ENCODE peak calls at places on chromosomes 16 and 17, in four cellular contexts. G, K, S and J are unnamed samples. For H3K9me3, the result is how much of the 10 kb centered on the place peaks cover.

GRCh38 chr16:63578791-63579190 is 1542.6 kb upstream of the CDH8 start:
- DNase-seq in K (no peak), S (no peak), G (no peak), J (no peak)

GRCh38 chr16:46727630-46728029 is 20.5 kb downstream of the MYLK3 start:
- DNase-seq in G (no peak), S (no peak), K (peak), J (no peak)

GRCh38 chr16:57984443-57985203 is 13.7 kb upstream of the CNGB1 start:
- DNase-seq in K (peak), G (no peak), S (peak), J (peak)

GRCh38 chr17:73489333-73489732 is 154.9 kb downstream of the SDK2 start:
- DNase-seq in S (no peak), K (no peak), G (no peak), J (no peak)

GRCh38 chr16:77680496-77680895 is 41.8 kb upstream of the NUDT7 start:
- DNase-seq in G (no peak), S (no peak), K (no peak), J (no peak)

GRCh38 chr16:66036162-66036561 is 330.3 kb upstream of the CDH5 start:
- DNase-seq in K (no peak), S (no peak), G (no peak), J (no peak)

GRCh38 chr16:87392823-87393679 is 915 bp downstream of the MAP1LC3B start:
- DNase-seq in S (peak), K (peak), G (no peak), J (peak)

GRCh38 chr16:8675183-8676159 is 1.1 kb downstream of the ABAT start:
- DNase-seq in G (no peak), S (no peak), K (peak), J (no peak)

GRCh38 chr17:44167181-44167861 is 3.2 kb upstream of the ASB16 start:
- DNase-seq in G (no peak), K (no peak), S (no peak), J (no peak)

GRCh38 chr17:46159686-46160085 is 33.5 kb downstream of the KANSL1 start:
- DNase-seq in G (no peak), K (no peak), S (no peak), J (no peak)

GRCh38 chr16:58036943-58037342 is 11.4 kb downstream of the MMP15 start:
- DNase-seq in K (no peak), S (no peak), G (no peak), J (no peak)

GRCh38 chr16:81740163-81740562 is 38.9 kb upstream of the PLCG2 start:
- DNase-seq in K (no peak), S (no peak), G (peak), J (no peak)

GRCh38 chr16:23244122-23244521 is 58.0 kb upstream of the SCNN1B start:
- DNase-seq in G (no peak), S (no peak), K (no peak), J (no peak)

GRCh38 chr17:49574283-49574892 is 1.3 kb upstream of the NXPH3 start:
- DNase-seq in K (no peak), S (peak), G (no peak), J (no peak)

GRCh38 chr16:1932050-1933028 is 10.7 kb downstream of the MSRB1 start:
- DNase-seq in S (no peak), K (peak), G (no peak), J (no peak)

GRCh38 chr17:44084131-44084538 is 13.6 kb downstream of the G6PC3 start:
- DNase-seq in K (no peak), G (no peak), S (no peak), J (no peak)

GRCh38 chr17:69375229-69375628 is 39.3 kb upstream of the MAP2K6 start:
- DNase-seq in S (no peak), G (no peak), K (no peak), J (no peak)

GRCh38 chr16:78738557-78738956 is 639.1 kb downstream of the WWOX start:
- DNase-seq in S (no peak), G (no peak), K (no peak), J (no peak)

GRCh38 chr16:68416057-68417046 is 32.0 kb downstream of the SMPD3 start:
- DNase-seq in S (no peak), G (no peak), K (no peak), J (no peak)

GRCh38 chr17:31466096-31466495 is 74.6 kb downstream of the RAB11FIP4 start:
- DNase-seq in G (no peak), K (no peak), S (no peak), J (no peak)

GRCh38 chr17:74325743-74326379 is at the start of gene KIF19:
- DNase-seq in K (peak), S (no peak), G (no peak), J (no peak)

GRCh38 chr17:48637323-48638260 is 11.4 kb upstream of the HOXB9 start:
- DNase-seq in S (no peak), G (no peak), K (no peak), J (no peak)

GRCh38 chr16:68292425-68292824 is 18.3 kb downstream of the SLC7A6OS start:
- DNase-seq in K (no peak), S (no peak), G (no peak), J (no peak)

GRCh38 chr17:77281024-77281903 is 140.5 kb downstream of the SEC14L1 start:
- DNase-seq in K (peak), S (peak), G (no peak), J (no peak)

GRCh38 chr17:34979650-34980352 is 511 bp upstream of the LIG3 start:
- DNase-seq in S (no peak), G (no peak), K (no peak), J (no peak)

GRCh38 chr17:34299918-34300600 is 14.5 kb downstream of the CCL11 start:
- DNase-seq in S (no peak), K (no peak), G (no peak), J (no peak)

GRCh38 chr17:82273327-82274133 is at the start of gene CSNK1D:
- DNase-seq in K (peak), G (peak), S (peak), J (peak)

GRCh38 chr17:78343099-78343432 is 16.8 kb downstream of the SOCS3 start:
- DNase-seq in G (no peak), K (peak), S (peak), J (peak)

GRCh38 chr16:51057102-51057793 is 93.8 kb downstream of the SALL1 start:
- DNase-seq in S (no peak), K (no peak), G (no peak), J (no peak)

GRCh38 chr17:28392491-28392890 is 13.5 kb downstream of the SLC46A1 start:
- DNase-seq in K (no peak), G (no peak), S (peak), J (no peak)

GRCh38 chr17:39153541-39154111 is 2.2 kb upstream of the PLXDC1 start:
- DNase-seq in K (peak), G (peak), S (peak), J (peak)

GRCh38 chr17:29157310-29157709 is 22.9 kb downstream of the MYO18A start:
- DNase-seq in G (no peak), K (no peak), S (no peak), J (no peak)

GRCh38 chr16:55853114-55853513 is 20.2 kb upstream of the CES1 start:
- DNase-seq in K (no peak), S (no peak), G (no peak), J (no peak)

GRCh38 chr17:82702161-82702932 is 3.8 kb upstream of the RAB40B start:
- DNase-seq in S (no peak), K (no peak), G (no peak), J (no peak)

GRCh38 chr16:68948230-68948910 is 105.0 kb downstream of the TANGO6 start:
- DNase-seq in K (no peak), S (no peak), G (no peak), J (no peak)

DNA sequence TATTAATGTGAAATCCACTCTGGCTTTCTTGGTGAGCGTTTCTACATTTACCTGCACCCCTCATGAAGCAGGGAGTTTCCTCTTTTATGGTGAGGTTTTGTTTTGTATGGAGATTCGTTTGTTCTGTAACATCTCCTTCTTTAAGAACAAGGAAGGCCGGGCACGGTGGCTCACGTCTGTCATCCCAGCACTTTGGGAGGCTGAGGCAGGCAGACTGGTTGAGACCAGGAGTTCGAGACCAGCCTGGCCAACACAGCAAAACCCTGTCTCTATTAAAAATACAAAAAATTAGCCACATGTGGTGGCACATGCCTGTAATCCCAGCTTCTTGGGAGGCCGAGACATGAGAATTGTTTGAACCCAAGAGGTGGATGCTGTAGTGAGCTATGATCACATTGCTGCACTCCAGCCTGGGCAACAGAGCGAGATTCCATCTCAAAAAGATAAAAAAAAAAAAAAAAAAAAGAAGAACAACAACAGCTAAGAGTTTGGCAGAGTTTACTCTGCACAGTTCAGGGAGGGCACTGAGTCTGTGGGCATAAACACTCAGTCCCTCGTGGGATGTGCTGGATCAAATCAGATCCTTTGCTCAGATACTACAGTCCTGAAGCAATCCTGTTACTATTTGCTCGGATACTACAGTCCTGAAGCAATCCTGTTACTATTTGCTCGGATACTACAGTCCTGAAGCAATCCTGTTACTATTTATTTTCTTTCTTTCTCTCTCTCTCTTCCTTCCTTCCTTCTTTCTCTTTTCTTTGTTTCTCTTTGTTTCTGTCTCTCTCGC is 28.9 kb downstream of the ADCY9 start:
- DNase-seq in S (no peak), K (peak), G (no peak), J (no peak)
- TF ChIP-seq POLR2A in S (no peak), K (no peak), G (no peak), J (no peak)

GRCh38 chr17:22233382-22233781 is 541.1 kb downstream of the KCNJ18 start:
- DNase-seq in G (no peak), S (no peak), K (no peak), J (no peak)
- H3K9me3 ChIP-seq in G (under half), S (under half), K (under half), J (under half)

DNA sequence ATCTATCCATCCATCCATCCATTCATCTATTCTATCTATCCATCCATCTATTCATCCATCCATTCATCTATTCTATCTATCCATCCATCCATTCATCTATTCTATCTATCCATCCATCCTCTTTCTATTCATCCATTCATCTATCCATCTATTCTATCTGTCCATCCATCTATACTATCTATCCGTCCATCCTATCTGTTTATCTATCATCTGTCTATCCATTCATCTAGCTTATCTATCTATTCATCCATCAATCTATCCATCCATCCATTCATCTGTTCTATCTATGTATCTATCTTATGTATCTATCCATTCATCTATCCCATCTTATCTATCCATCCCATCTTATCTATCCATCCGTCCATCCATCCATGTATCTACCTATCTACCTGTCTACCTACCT is 8.8 kb downstream of the RNF213 start:
- DNase-seq in K (no peak), S (no peak), G (no peak), J (no peak)
- TF ChIP-seq POLR2A in K (no peak), S (no peak), G (no peak), J (no peak)

GRCh38 chr16:89999831-90000574 is 19.3 kb downstream of the DBNDD1 start:
- DNase-seq in S (no peak), G (no peak), K (no peak), J (no peak)

GRCh38 chr16:89994389-89994720 is 24.9 kb downstream of the DBNDD1 start:
- DNase-seq in K (no peak), G (no peak), S (peak), J (no peak)

GRCh38 chr16:89993377-89993776 is 25.9 kb downstream of the DBNDD1 start:
- DNase-seq in K (no peak), G (no peak), S (no peak), J (no peak)

GRCh38 chr16:89993971-89994370 is 25.3 kb downstream of the DBNDD1 start:
- DNase-seq in G (no peak), K (no peak), S (no peak), J (no peak)

DNA sequence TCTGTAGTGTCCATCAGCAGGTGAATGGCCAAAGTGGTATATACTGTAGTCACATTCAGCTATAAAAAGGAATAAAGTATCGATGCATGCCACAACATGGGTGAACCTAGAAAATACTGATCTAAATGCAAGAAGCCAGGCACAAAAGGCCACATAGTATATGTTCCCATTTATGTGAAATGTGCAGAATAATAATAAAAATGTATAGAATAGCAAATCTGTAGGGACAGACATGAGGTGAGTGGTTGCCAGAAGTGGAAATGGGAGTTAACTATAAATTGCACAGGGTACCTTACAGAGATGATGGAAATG is 23.1 kb downstream of the DBNDD1 start:
- DNase-seq in S (no peak), K (no peak), G (no peak), J (no peak)
- H3K9me3 ChIP-seq in S (under half), K (under half), G (under half), J (under half)

DNA sequence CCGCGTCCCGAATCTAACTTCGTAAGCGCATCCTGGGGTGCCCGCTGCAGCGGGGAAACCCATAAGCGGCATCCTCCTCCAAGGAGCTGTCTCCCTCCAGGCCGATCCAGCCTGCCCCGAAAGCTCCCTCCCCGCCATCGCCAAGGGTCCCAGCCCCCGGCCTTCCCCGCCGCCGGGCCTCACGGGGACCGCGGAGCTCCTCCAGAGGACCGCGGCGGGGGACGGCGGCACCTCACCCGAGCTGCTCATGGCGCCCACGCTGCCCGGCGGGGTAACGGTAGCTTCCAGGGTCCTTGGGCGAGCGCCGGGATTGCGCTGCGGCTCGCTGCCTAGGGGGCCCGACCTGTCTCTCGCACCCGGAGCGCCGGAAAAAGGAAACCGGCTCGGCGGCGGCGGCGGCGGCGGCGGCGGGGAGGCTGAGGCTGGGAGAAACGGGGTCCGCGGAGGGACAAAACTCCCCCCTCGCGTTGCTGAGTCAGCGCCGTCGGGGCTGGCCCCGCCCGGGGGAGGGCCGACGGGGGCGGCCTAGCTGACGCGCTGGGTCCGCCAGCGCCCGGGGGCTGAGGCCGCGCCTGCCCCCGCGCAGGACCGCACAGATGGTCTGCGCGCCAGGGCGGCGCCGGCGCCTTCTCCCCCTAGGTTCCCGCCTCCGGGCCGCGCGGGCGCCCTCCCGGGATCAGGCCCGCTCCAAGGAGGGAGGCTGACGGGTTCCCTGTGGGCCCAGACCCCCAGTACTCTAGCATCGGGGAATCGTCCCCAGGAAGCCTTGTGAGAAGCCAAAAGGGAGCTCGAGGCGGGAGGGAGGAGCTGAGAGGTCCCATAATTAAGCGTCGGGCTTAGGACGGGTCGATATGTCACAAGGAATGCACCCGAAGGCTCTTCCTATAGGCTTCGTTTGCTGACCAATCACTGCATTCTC is at the start of gene BLMH:
- DNase-seq in K (peak), G (no peak), S (peak), J (peak)
- TF ChIP-seq POLR2A in K (no peak), G (peak), S (peak), J (peak)